ENCODE peak calls at places on chromosome 6, in six cellular contexts. One of them, this sample, is unnamed.

GRCh38 chr6:127519469-127519785 is 292 bp upstream of the MTCL3 start:
- DNase-seq in stimulated activated CD4-positive, alpha-beta T cell treated with anti-CD3 and anti-CD28 coated beads, Interleukin-1b, Interleukin-23, amount 100 ng/mL, for 48 hours: no peak
- DNase-seq in iPS DF 6.9: no peak
- DNase-seq in glutamatergic neuron: no peak
- DNase-seq in neural crest cell: no peak
- DNase-seq in iPS-NIHi11: no peak
- DNase-seq in this sample: no peak

GRCh38 chr6:17917837-17918763 is 69.3 kb downstream of the KIF13A start:
- DNase-seq in neural crest cell: no peak
- DNase-seq in iPS DF 6.9: no peak
- DNase-seq in stimulated activated CD4-positive, alpha-beta T cell treated with anti-CD3 and anti-CD28 coated beads, Interleukin-1b, Interleukin-23, amount 100 ng/mL, for 48 hours: no peak
- DNase-seq in iPS-NIHi11: no peak
- DNase-seq in glutamatergic neuron: no peak
- DNase-seq in this sample: no peak

GRCh38 chr6:63844287-63844686 is 208.7 kb downstream of the PHF3 start:
- DNase-seq in iPS-NIHi11: no peak
- DNase-seq in stimulated activated CD4-positive, alpha-beta T cell treated with anti-CD3 and anti-CD28 coated beads, Interleukin-1b, Interleukin-23, amount 100 ng/mL, for 48 hours: no peak
- DNase-seq in glutamatergic neuron: no peak
- DNase-seq in neural crest cell: no peak
- DNase-seq in iPS DF 6.9: no peak
- DNase-seq in this sample: no peak

GRCh38 chr6:15547379-15547778 is 115.4 kb downstream of the DTNBP1 start:
- DNase-seq in glutamatergic neuron: no peak
- DNase-seq in stimulated activated CD4-positive, alpha-beta T cell treated with anti-CD3 and anti-CD28 coated beads, Interleukin-1b, Interleukin-23, amount 100 ng/mL, for 48 hours: no peak
- DNase-seq in iPS DF 6.9: no peak
- DNase-seq in neural crest cell: no peak
- DNase-seq in iPS-NIHi11: no peak
- DNase-seq in this sample: no peak

GRCh38 chr6:128605961-128606360 is 85.6 kb upstream of the PTPRK start:
- DNase-seq in glutamatergic neuron: no peak
- DNase-seq in stimulated activated CD4-positive, alpha-beta T cell treated with anti-CD3 and anti-CD28 coated beads, Interleukin-1b, Interleukin-23, amount 100 ng/mL, for 48 hours: no peak
- DNase-seq in iPS-NIHi11: no peak
- DNase-seq in neural crest cell: no peak
- DNase-seq in iPS DF 6.9: no peak
- DNase-seq in this sample: no peak

GRCh38 chr6:144265390-144265789 is 19.7 kb upstream of the UTRN start:
- DNase-seq in iPS-NIHi11: peak
- DNase-seq in iPS DF 6.9: peak
- DNase-seq in glutamatergic neuron: no peak
- DNase-seq in neural crest cell: no peak
- DNase-seq in stimulated activated CD4-positive, alpha-beta T cell treated with anti-CD3 and anti-CD28 coated beads, Interleukin-1b, Interleukin-23, amount 100 ng/mL, for 48 hours: no peak
- DNase-seq in this sample: peak

GRCh38 chr6:41750374-41750773 is 3.2 kb upstream of the PGC start:
- DNase-seq in stimulated activated CD4-positive, alpha-beta T cell treated with anti-CD3 and anti-CD28 coated beads, Interleukin-1b, Interleukin-23, amount 100 ng/mL, for 48 hours: no peak
- DNase-seq in glutamatergic neuron: no peak
- DNase-seq in neural crest cell: no peak
- DNase-seq in iPS DF 6.9: no peak
- DNase-seq in iPS-NIHi11: no peak
- DNase-seq in this sample: no peak

GRCh38 chr6:37429352-37429750 is 3.7 kb upstream of the CMTR1 start:
- DNase-seq in iPS-NIHi11: no peak
- DNase-seq in glutamatergic neuron: no peak
- DNase-seq in iPS DF 6.9: no peak
- DNase-seq in stimulated activated CD4-positive, alpha-beta T cell treated with anti-CD3 and anti-CD28 coated beads, Interleukin-1b, Interleukin-23, amount 100 ng/mL, for 48 hours: no peak
- DNase-seq in neural crest cell: no peak
- DNase-seq in this sample: no peak

GRCh38 chr6:51019785-51020184 is 201.1 kb downstream of the TFAP2B start:
- DNase-seq in neural crest cell: no peak
- DNase-seq in glutamatergic neuron: no peak
- DNase-seq in stimulated activated CD4-positive, alpha-beta T cell treated with anti-CD3 and anti-CD28 coated beads, Interleukin-1b, Interleukin-23, amount 100 ng/mL, for 48 hours: no peak
- DNase-seq in iPS-NIHi11: no peak
- DNase-seq in iPS DF 6.9: no peak
- DNase-seq in this sample: no peak

GRCh38 chr6:912871-913663 is 220.1 kb upstream of the EXOC2 start:
- DNase-seq in neural crest cell: no peak
- DNase-seq in iPS DF 6.9: peak
- DNase-seq in glutamatergic neuron: peak
- DNase-seq in iPS-NIHi11: peak
- DNase-seq in stimulated activated CD4-positive, alpha-beta T cell treated with anti-CD3 and anti-CD28 coated beads, Interleukin-1b, Interleukin-23, amount 100 ng/mL, for 48 hours: no peak
- DNase-seq in this sample: peak

GRCh38 chr6:34982424-34982852 is 93.4 kb downstream of the ANKS1A start:
- DNase-seq in iPS DF 6.9: no peak
- DNase-seq in glutamatergic neuron: no peak
- DNase-seq in stimulated activated CD4-positive, alpha-beta T cell treated with anti-CD3 and anti-CD28 coated beads, Interleukin-1b, Interleukin-23, amount 100 ng/mL, for 48 hours: no peak
- DNase-seq in iPS-NIHi11: no peak
- DNase-seq in neural crest cell: no peak
- DNase-seq in this sample: peak

GRCh38 chr6:104936766-104937535 is 20.0 kb upstream of the LIN28B start:
- DNase-seq in neural crest cell: no peak
- DNase-seq in iPS DF 6.9: no peak
- DNase-seq in stimulated activated CD4-positive, alpha-beta T cell treated with anti-CD3 and anti-CD28 coated beads, Interleukin-1b, Interleukin-23, amount 100 ng/mL, for 48 hours: no peak
- DNase-seq in glutamatergic neuron: no peak
- DNase-seq in iPS-NIHi11: no peak
- DNase-seq in this sample: no peak

GRCh38 chr6:35448191-35448590 is 3.9 kb upstream of the FANCE start:
- DNase-seq in glutamatergic neuron: peak
- DNase-seq in stimulated activated CD4-positive, alpha-beta T cell treated with anti-CD3 and anti-CD28 coated beads, Interleukin-1b, Interleukin-23, amount 100 ng/mL, for 48 hours: no peak
- DNase-seq in neural crest cell: no peak
- DNase-seq in iPS DF 6.9: no peak
- DNase-seq in iPS-NIHi11: no peak
- DNase-seq in this sample: no peak

GRCh38 chr6:41658551-41659069 is 20.3 kb downstream of the MDFI start:
- DNase-seq in neural crest cell: no peak
- DNase-seq in glutamatergic neuron: no peak
- DNase-seq in iPS DF 6.9: no peak
- DNase-seq in iPS-NIHi11: no peak
- DNase-seq in stimulated activated CD4-positive, alpha-beta T cell treated with anti-CD3 and anti-CD28 coated beads, Interleukin-1b, Interleukin-23, amount 100 ng/mL, for 48 hours: no peak
- DNase-seq in this sample: no peak

GRCh38 chr6:25150031-25150430 is 129.1 kb upstream of the CARMIL1 start:
- DNase-seq in neural crest cell: no peak
- DNase-seq in glutamatergic neuron: no peak
- DNase-seq in iPS DF 6.9: no peak
- DNase-seq in stimulated activated CD4-positive, alpha-beta T cell treated with anti-CD3 and anti-CD28 coated beads, Interleukin-1b, Interleukin-23, amount 100 ng/mL, for 48 hours: no peak
- DNase-seq in iPS-NIHi11: no peak
- DNase-seq in this sample: no peak

GRCh38 chr6:166112580-166112979 is 55.1 kb downstream of the TBXT start:
- DNase-seq in glutamatergic neuron: no peak
- DNase-seq in iPS-NIHi11: no peak
- DNase-seq in iPS DF 6.9: no peak
- DNase-seq in neural crest cell: no peak
- DNase-seq in stimulated activated CD4-positive, alpha-beta T cell treated with anti-CD3 and anti-CD28 coated beads, Interleukin-1b, Interleukin-23, amount 100 ng/mL, for 48 hours: no peak
- DNase-seq in this sample: peak

GRCh38 chr6:110590821-110591351 is 114.5 kb upstream of the SLC22A16 start:
- DNase-seq in glutamatergic neuron: no peak
- DNase-seq in neural crest cell: no peak
- DNase-seq in iPS DF 6.9: no peak
- DNase-seq in stimulated activated CD4-positive, alpha-beta T cell treated with anti-CD3 and anti-CD28 coated beads, Interleukin-1b, Interleukin-23, amount 100 ng/mL, for 48 hours: peak
- DNase-seq in iPS-NIHi11: no peak
- DNase-seq in this sample: peak

GRCh38 chr6:34514593-34515472 is 41.3 kb downstream of the SPDEF start:
- DNase-seq in iPS DF 6.9: peak
- DNase-seq in iPS-NIHi11: peak
- DNase-seq in neural crest cell: peak
- DNase-seq in glutamatergic neuron: peak
- DNase-seq in stimulated activated CD4-positive, alpha-beta T cell treated with anti-CD3 and anti-CD28 coated beads, Interleukin-1b, Interleukin-23, amount 100 ng/mL, for 48 hours: no peak
- DNase-seq in this sample: no peak

GRCh38 chr6:22878706-22879105 is 309.3 kb downstream of the HDGFL1 start:
- DNase-seq in glutamatergic neuron: no peak
- DNase-seq in neural crest cell: no peak
- DNase-seq in stimulated activated CD4-positive, alpha-beta T cell treated with anti-CD3 and anti-CD28 coated beads, Interleukin-1b, Interleukin-23, amount 100 ng/mL, for 48 hours: no peak
- DNase-seq in iPS-NIHi11: no peak
- DNase-seq in iPS DF 6.9: no peak
- DNase-seq in this sample: peak

GRCh38 chr6:133815313-133815712 is 73.6 kb upstream of the TCF21 start:
- DNase-seq in stimulated activated CD4-positive, alpha-beta T cell treated with anti-CD3 and anti-CD28 coated beads, Interleukin-1b, Interleukin-23, amount 100 ng/mL, for 48 hours: no peak
- DNase-seq in glutamatergic neuron: no peak
- DNase-seq in iPS DF 6.9: no peak
- DNase-seq in iPS-NIHi11: no peak
- DNase-seq in neural crest cell: no peak
- DNase-seq in this sample: no peak

GRCh38 chr6:123784330-123784729 is 19.3 kb upstream of the NKAIN2 start:
- DNase-seq in stimulated activated CD4-positive, alpha-beta T cell treated with anti-CD3 and anti-CD28 coated beads, Interleukin-1b, Interleukin-23, amount 100 ng/mL, for 48 hours: no peak
- DNase-seq in glutamatergic neuron: no peak
- DNase-seq in iPS-NIHi11: no peak
- DNase-seq in iPS DF 6.9: no peak
- DNase-seq in neural crest cell: no peak
- DNase-seq in this sample: no peak

GRCh38 chr6:138988469-138988834 is 399 bp upstream of the REPS1 start:
- DNase-seq in neural crest cell: no peak
- DNase-seq in glutamatergic neuron: no peak
- DNase-seq in stimulated activated CD4-positive, alpha-beta T cell treated with anti-CD3 and anti-CD28 coated beads, Interleukin-1b, Interleukin-23, amount 100 ng/mL, for 48 hours: no peak
- DNase-seq in iPS-NIHi11: no peak
- DNase-seq in iPS DF 6.9: no peak
- DNase-seq in this sample: no peak

GRCh38 chr6:159212881-159213280 is 43.7 kb downstream of the FNDC1 start:
- DNase-seq in stimulated activated CD4-positive, alpha-beta T cell treated with anti-CD3 and anti-CD28 coated beads, Interleukin-1b, Interleukin-23, amount 100 ng/mL, for 48 hours: no peak
- DNase-seq in iPS DF 6.9: no peak
- DNase-seq in neural crest cell: no peak
- DNase-seq in iPS-NIHi11: no peak
- DNase-seq in glutamatergic neuron: no peak
- DNase-seq in this sample: no peak

GRCh38 chr6:6891949-6892461 is 215.8 kb upstream of the RREB1 start:
- DNase-seq in iPS-NIHi11: no peak
- DNase-seq in stimulated activated CD4-positive, alpha-beta T cell treated with anti-CD3 and anti-CD28 coated beads, Interleukin-1b, Interleukin-23, amount 100 ng/mL, for 48 hours: no peak
- DNase-seq in iPS DF 6.9: no peak
- DNase-seq in glutamatergic neuron: no peak
- DNase-seq in neural crest cell: no peak
- DNase-seq in this sample: no peak

GRCh38 chr6:170089937-170090335 is 200.9 kb downstream of the DLL1 start:
- DNase-seq in glutamatergic neuron: no peak
- DNase-seq in stimulated activated CD4-positive, alpha-beta T cell treated with anti-CD3 and anti-CD28 coated beads, Interleukin-1b, Interleukin-23, amount 100 ng/mL, for 48 hours: no peak
- DNase-seq in iPS-NIHi11: no peak
- DNase-seq in neural crest cell: no peak
- DNase-seq in iPS DF 6.9: no peak
- DNase-seq in this sample: no peak

GRCh38 chr6:32220021-32220420 is 3.8 kb downstream of the NOTCH4 start:
- DNase-seq in glutamatergic neuron: no peak
- DNase-seq in iPS-NIHi11: no peak
- DNase-seq in neural crest cell: no peak
- DNase-seq in stimulated activated CD4-positive, alpha-beta T cell treated with anti-CD3 and anti-CD28 coated beads, Interleukin-1b, Interleukin-23, amount 100 ng/mL, for 48 hours: no peak
- DNase-seq in iPS DF 6.9: no peak
- DNase-seq in this sample: no peak

GRCh38 chr6:92376711-92377110 is 1042.6 kb downstream of the EPHA7 start:
- DNase-seq in neural crest cell: no peak
- DNase-seq in iPS-NIHi11: no peak
- DNase-seq in glutamatergic neuron: no peak
- DNase-seq in iPS DF 6.9: no peak
- DNase-seq in stimulated activated CD4-positive, alpha-beta T cell treated with anti-CD3 and anti-CD28 coated beads, Interleukin-1b, Interleukin-23, amount 100 ng/mL, for 48 hours: no peak
- DNase-seq in this sample: no peak

GRCh38 chr6:3228046-3228671 is 706 bp upstream of the TUBB2B start:
- DNase-seq in neural crest cell: peak
- DNase-seq in iPS-NIHi11: peak
- DNase-seq in glutamatergic neuron: peak
- DNase-seq in stimulated activated CD4-positive, alpha-beta T cell treated with anti-CD3 and anti-CD28 coated beads, Interleukin-1b, Interleukin-23, amount 100 ng/mL, for 48 hours: no peak
- DNase-seq in iPS DF 6.9: no peak
- DNase-seq in this sample: no peak